ENCODE peak calls at places on chromosomes 4 and X, in six cellular contexts. One of them, this sample, is unnamed.

GRCh38 chr4:85784348-85784747 is 309.4 kb downstream of the ARHGAP24 start:
- DNase-seq in A549: no peak
- DNase-seq in upper lobe of left lung: no peak
- DNase-seq in transverse colon: no peak
- DNase-seq in HepG2: no peak
- DNase-seq in tibial nerve: no peak
- DNase-seq in this sample: no peak

GRCh38 chr4:73620115-73620792 is at the start of gene RASSF6:
- DNase-seq in transverse colon: peak; percentile 87
- DNase-seq in upper lobe of left lung: peak; percentile 86
- DNase-seq in HepG2: no peak
- DNase-seq in A549: no peak
- DNase-seq in tibial nerve: no peak
- DNase-seq in this sample: no peak

GRCh38 chrX:11117751-11118150 is 6.6 kb downstream of the HCCS start:
- DNase-seq in transverse colon: no peak
- DNase-seq in tibial nerve: no peak
- DNase-seq in HepG2: no peak
- DNase-seq in A549: no peak
- DNase-seq in upper lobe of left lung: no peak
- DNase-seq in this sample: no peak

GRCh38 chr4:4610672-4611071 is 68.8 kb upstream of the STX18 start:
- DNase-seq in A549: no peak
- DNase-seq in upper lobe of left lung: no peak
- DNase-seq in tibial nerve: no peak
- DNase-seq in HepG2: no peak
- DNase-seq in transverse colon: no peak
- DNase-seq in this sample: no peak

GRCh38 chr4:97720869-97721432 is 422.3 kb downstream of the STPG2 start:
- DNase-seq in tibial nerve: no peak
- DNase-seq in transverse colon: no peak
- DNase-seq in upper lobe of left lung: no peak
- DNase-seq in HepG2: peak; percentile 4
- DNase-seq in A549: no peak
- DNase-seq in this sample: no peak

GRCh38 chr4:164926301-164926700 is 49.3 kb downstream of the APELA start:
- DNase-seq in A549: no peak
- DNase-seq in tibial nerve: no peak
- DNase-seq in upper lobe of left lung: no peak
- DNase-seq in HepG2: no peak
- DNase-seq in transverse colon: no peak
- DNase-seq in this sample: no peak

GRCh38 chr4:82644731-82645126 is 82.9 kb upstream of the TMEM150C start:
- DNase-seq in transverse colon: no peak
- DNase-seq in HepG2: no peak
- DNase-seq in upper lobe of left lung: no peak
- DNase-seq in tibial nerve: no peak
- DNase-seq in A549: no peak
- DNase-seq in this sample: no peak

GRCh38 chr4:81472249-81473085 is 760 bp upstream of the RASGEF1B start:
- DNase-seq in HepG2: peak; percentile 24
- DNase-seq in A549: peak; percentile 14
- DNase-seq in transverse colon: peak; percentile 57
- DNase-seq in tibial nerve: no peak
- DNase-seq in upper lobe of left lung: peak; percentile 47
- DNase-seq in this sample: peak; percentile 67

GRCh38 chrX:143635915-143636314 is at the start of gene SLITRK4:
- DNase-seq in transverse colon: no peak
- DNase-seq in A549: no peak
- DNase-seq in upper lobe of left lung: no peak
- DNase-seq in tibial nerve: no peak
- DNase-seq in HepG2: no peak
- DNase-seq in this sample: no peak

GRCh38 chr4:186887211-186887785 is 163.6 kb upstream of the FAT1 start:
- DNase-seq in upper lobe of left lung: no peak
- DNase-seq in A549: no peak
- DNase-seq in HepG2: no peak
- DNase-seq in transverse colon: no peak
- DNase-seq in tibial nerve: no peak
- DNase-seq in this sample: no peak

GRCh38 chrX:108091878-108092291 is 307 bp downstream of the ATG4A start:
- DNase-seq in tibial nerve: no peak
- DNase-seq in HepG2: no peak
- DNase-seq in transverse colon: no peak
- DNase-seq in upper lobe of left lung: no peak
- DNase-seq in A549: no peak
- DNase-seq in this sample: no peak

GRCh38 chr4:15400911-15401671 is 26.7 kb upstream of the C1QTNF7 start:
- DNase-seq in tibial nerve: peak; percentile 46
- DNase-seq in HepG2: no peak
- DNase-seq in transverse colon: peak; percentile 16
- DNase-seq in A549: no peak
- DNase-seq in upper lobe of left lung: peak; percentile 86
- DNase-seq in this sample: peak; percentile 72
- TF ChIP-seq EP300 in tibial nerve: peak; percentile 92
- TF ChIP-seq EP300 in HepG2: no peak
- TF ChIP-seq EP300 in transverse colon: no peak
- TF ChIP-seq EP300 in A549: no peak
- TF ChIP-seq EP300 in upper lobe of left lung: no peak
- TF ChIP-seq EP300 in this sample: no peak

DNA sequence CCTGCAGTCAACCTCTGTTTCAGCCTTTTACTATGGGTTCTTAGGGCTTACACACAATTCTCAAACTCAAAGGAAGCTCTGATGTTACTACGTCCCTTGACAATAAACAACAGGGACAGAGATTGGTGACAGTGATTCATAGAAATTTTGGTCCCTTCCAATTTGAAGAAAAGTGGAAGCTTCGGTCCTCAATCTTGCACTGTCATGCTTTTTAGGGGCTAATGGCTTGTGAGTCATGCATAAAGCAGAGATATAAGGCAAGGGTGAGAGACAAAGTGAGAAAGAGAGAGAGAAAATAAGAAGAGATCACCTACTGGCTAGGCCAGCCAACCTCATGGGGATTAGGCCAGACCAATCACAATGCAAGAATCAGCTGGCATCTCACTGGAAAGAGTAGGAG is 63.2 kb upstream of the STARD8 start:
- DNase-seq in transverse colon: no peak
- DNase-seq in tibial nerve: no peak
- DNase-seq in A549: no peak
- DNase-seq in upper lobe of left lung: no peak
- DNase-seq in HepG2: no peak
- DNase-seq in this sample: no peak
- TF ChIP-seq EP300 in transverse colon: no peak
- TF ChIP-seq EP300 in tibial nerve: no peak
- TF ChIP-seq EP300 in A549: no peak
- TF ChIP-seq EP300 in upper lobe of left lung: no peak
- TF ChIP-seq EP300 in HepG2: no peak
- TF ChIP-seq EP300 in this sample: no peak

GRCh38 chr4:175298119-175298518 is 380.0 kb downstream of the ADAM29 start:
- DNase-seq in HepG2: no peak
- DNase-seq in tibial nerve: no peak
- DNase-seq in upper lobe of left lung: no peak
- DNase-seq in A549: no peak
- DNase-seq in transverse colon: no peak
- DNase-seq in this sample: no peak
- TF ChIP-seq EP300 in HepG2: no peak
- TF ChIP-seq EP300 in tibial nerve: no peak
- TF ChIP-seq EP300 in upper lobe of left lung: no peak
- TF ChIP-seq EP300 in A549: no peak
- TF ChIP-seq EP300 in transverse colon: no peak
- TF ChIP-seq EP300 in this sample: no peak

DNA sequence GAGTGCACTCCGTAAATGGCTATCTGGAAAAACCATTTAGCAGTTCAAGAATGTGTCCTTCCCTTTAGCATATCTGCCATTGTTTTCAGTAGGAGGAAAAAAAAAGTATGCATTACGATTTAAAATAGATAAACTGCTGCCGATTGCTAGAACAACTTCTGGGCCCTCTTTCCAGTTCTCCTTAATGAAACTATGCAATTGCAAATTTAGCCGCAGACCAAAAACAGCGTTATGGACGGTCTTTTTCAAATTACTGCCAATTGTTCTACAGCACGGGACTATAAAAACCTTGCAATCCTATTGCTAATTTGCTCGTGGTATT is 1.3 kb upstream of the CAMK2D start:
- DNase-seq in transverse colon: no peak
- DNase-seq in tibial nerve: no peak
- DNase-seq in upper lobe of left lung: no peak
- DNase-seq in HepG2: no peak
- DNase-seq in A549: no peak
- DNase-seq in this sample: no peak
- TF ChIP-seq EP300 in transverse colon: no peak
- TF ChIP-seq EP300 in tibial nerve: no peak
- TF ChIP-seq EP300 in upper lobe of left lung: no peak
- TF ChIP-seq EP300 in HepG2: no peak
- TF ChIP-seq EP300 in A549: no peak
- TF ChIP-seq EP300 in this sample: no peak

DNA sequence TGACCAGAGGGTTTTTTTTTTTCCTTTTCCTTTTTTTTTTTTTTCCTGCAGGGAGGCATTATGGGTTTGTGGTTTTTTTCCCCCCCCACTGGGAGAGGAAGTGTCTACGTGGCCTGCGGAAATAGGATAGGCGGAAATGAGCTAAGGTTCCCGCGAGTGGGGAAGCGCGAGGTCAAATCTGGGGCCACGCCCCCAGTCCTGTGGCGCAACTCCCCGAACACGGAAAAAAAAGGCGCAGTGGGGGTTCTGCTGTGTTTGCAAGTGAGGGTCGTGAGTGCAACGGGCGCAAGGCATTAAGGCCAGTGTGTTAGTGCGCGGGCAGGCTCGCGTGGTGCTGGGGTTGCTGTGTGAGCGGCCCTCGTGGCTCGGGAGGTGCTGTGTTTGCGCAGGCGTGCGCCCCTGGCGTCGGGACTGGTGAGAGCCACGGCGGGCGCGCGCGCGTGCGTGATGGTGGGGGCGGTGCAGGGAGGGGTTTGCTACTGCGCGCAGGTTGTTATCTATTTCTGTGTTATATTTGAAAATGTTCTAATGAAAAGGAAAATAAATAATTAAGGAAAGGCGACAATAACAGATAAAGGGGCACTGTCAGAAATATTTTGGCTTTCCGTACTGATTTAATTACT is 685 bp upstream of the MORF4L2 start:
- DNase-seq in A549: peak; percentile 34
- DNase-seq in transverse colon: peak; percentile 88
- DNase-seq in HepG2: no peak
- DNase-seq in upper lobe of left lung: peak; percentile 87
- DNase-seq in tibial nerve: peak; percentile 86
- DNase-seq in this sample: peak; percentile 95
- TF ChIP-seq EP300 in A549: no peak
- TF ChIP-seq EP300 in transverse colon: no peak
- TF ChIP-seq EP300 in HepG2: no peak
- TF ChIP-seq EP300 in upper lobe of left lung: no peak
- TF ChIP-seq EP300 in tibial nerve: peak; percentile 78
- TF ChIP-seq EP300 in this sample: no peak

GRCh38 chr4:185235480-185236154 is 26.2 kb downstream of the SNX25 start:
- DNase-seq in transverse colon: peak; percentile 27
- DNase-seq in HepG2: peak; percentile 85
- DNase-seq in A549: no peak
- DNase-seq in tibial nerve: no peak
- DNase-seq in upper lobe of left lung: no peak
- DNase-seq in this sample: no peak
- TF ChIP-seq EP300 in transverse colon: no peak
- TF ChIP-seq EP300 in HepG2: no peak
- TF ChIP-seq EP300 in A549: no peak
- TF ChIP-seq EP300 in tibial nerve: no peak
- TF ChIP-seq EP300 in upper lobe of left lung: no peak
- TF ChIP-seq EP300 in this sample: no peak